ENCODE peak calls at places on chromosomes 11 and 22, in seven cellular contexts. E is AG09309, H is neural crest cell, T is cardiac muscle cell, G is HL-60, F is progenitor cell of endocrine pancreas, N is left lung. V is an unnamed sample.

GRCh38 chr11:125941241-125941605 is 4.6 kb upstream of the VSIG10L2 start:
- DNase-seq in E (no peak), H (no peak), T (no peak), G (no peak), F (no peak), N (no peak), V (no peak)

GRCh38 chr11:114098927-114099326 is 39.4 kb downstream of the ZBTB16 start:
- DNase-seq in E (no peak), H (no peak), T (no peak), G (no peak), F (no peak), N (no peak), V (peak)

GRCh38 chr11:77080643-77081210 is 14.0 kb downstream of the CAPN5 start:
- DNase-seq in E (no peak), H (no peak), T (no peak), G (no peak), F (no peak), N (no peak), V (no peak)

GRCh38 chr11:16215352-16215751 is 141.0 kb downstream of the SOX6 start:
- DNase-seq in E (no peak), H (no peak), T (no peak), G (no peak), F (no peak), N (no peak), V (no peak)

GRCh38 chr22:40965936-40966557 is 14.9 kb downstream of the RBX1 start:
- DNase-seq in E (no peak), H (no peak), T (no peak), G (peak), F (no peak), N (no peak), V (no peak)

GRCh38 chr11:108568183-108568858 is 25.2 kb downstream of the EXPH5 start:
- DNase-seq in E (no peak), H (no peak), T (no peak), G (no peak), F (no peak), N (no peak), V (no peak)

GRCh38 chr22:20672082-20672424 is 101.9 kb upstream of the SERPIND1 start:
- DNase-seq in E (no peak), H (no peak), T (no peak), G (no peak), F (no peak), N (no peak), V (no peak)

GRCh38 chr11:75474878-75475766 is 42.1 kb upstream of the KLHL35 start:
- DNase-seq in E (no peak), H (peak), T (peak), G (peak), F (no peak), N (peak), V (no peak)

GRCh38 chr11:132456735-132457328 is 1075.5 kb downstream of the OPCML start:
- DNase-seq in E (no peak), H (no peak), T (no peak), G (no peak), F (no peak), N (no peak), V (no peak)

GRCh38 chr11:85582111-85582510 is 45.0 kb downstream of the DLG2 start:
- DNase-seq in E (no peak), H (no peak), T (no peak), G (no peak), F (no peak), N (no peak), V (no peak)

GRCh38 chr22:46028069-46028991 is 51.4 kb upstream of the WNT7B start:
- DNase-seq in E (no peak), H (no peak), T (no peak), G (no peak), F (no peak), N (no peak), V (no peak)

GRCh38 chr11:118241191-118242098 is 10.7 kb downstream of the MPZL3 start:
- DNase-seq in E (no peak), H (no peak), T (no peak), G (peak), F (no peak), N (no peak), V (peak)

GRCh38 chr22:40009953-40010751 is 15.4 kb downstream of the FAM83F start:
- DNase-seq in E (no peak), H (no peak), T (no peak), G (no peak), F (no peak), N (no peak), V (no peak)

GRCh38 chr11:112073941-112074811 is at the start of the genes NKAPD1 and PIH1D2:
- DNase-seq in E (peak), H (peak), T (peak), G (peak), F (peak), N (peak), V (peak)
- TF ChIP-seq CTCF in E (peak), H (peak), T (peak), G (no peak), F (no peak), N (no peak), V (no peak)

DNA sequence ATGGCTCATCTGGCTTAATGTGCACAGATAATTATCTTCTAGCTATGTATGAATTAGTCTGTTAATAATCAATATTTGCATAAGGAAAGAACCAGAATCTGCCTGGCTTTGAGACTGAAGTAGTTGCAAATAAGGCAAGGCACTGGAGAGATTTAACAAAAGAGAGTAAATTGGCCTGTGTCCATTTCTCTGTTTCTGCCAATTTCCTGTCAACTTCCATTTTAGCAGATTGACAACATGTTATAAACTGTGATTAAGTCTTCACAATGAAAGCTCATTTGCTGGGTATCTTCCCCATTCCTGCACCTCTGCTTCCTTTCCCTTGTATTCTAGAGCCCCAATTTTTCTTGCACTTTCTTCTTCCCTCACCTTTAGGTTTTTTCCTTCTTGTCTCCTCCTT is 5.3 kb upstream of the TMEM123 start:
- DNase-seq in E (no peak), H (no peak), T (no peak), G (no peak), F (no peak), N (no peak), V (no peak)
- TF ChIP-seq CTCF in E (no peak), H (no peak), T (no peak), G (no peak), F (no peak), N (no peak), V (no peak)

GRCh38 chr11:65353900-65354264 is 669 bp upstream of the TIGD3 start:
- DNase-seq in E (no peak), H (no peak), T (no peak), G (no peak), F (no peak), N (no peak), V (no peak)

GRCh38 chr11:65353376-65353775 is 1.2 kb upstream of the TIGD3 start:
- DNase-seq in E (no peak), H (no peak), T (no peak), G (no peak), F (no peak), N (no peak), V (no peak)

GRCh38 chr11:65354265-65355012 is at the start of gene TIGD3:
- DNase-seq in E (peak), H (peak), T (peak), G (peak), F (peak), N (peak), V (peak)

GRCh38 chr11:65351511-65351910 is 3.0 kb upstream of the TIGD3 start:
- DNase-seq in E (no peak), H (no peak), T (no peak), G (no peak), F (no peak), N (no peak), V (no peak)

DNA sequence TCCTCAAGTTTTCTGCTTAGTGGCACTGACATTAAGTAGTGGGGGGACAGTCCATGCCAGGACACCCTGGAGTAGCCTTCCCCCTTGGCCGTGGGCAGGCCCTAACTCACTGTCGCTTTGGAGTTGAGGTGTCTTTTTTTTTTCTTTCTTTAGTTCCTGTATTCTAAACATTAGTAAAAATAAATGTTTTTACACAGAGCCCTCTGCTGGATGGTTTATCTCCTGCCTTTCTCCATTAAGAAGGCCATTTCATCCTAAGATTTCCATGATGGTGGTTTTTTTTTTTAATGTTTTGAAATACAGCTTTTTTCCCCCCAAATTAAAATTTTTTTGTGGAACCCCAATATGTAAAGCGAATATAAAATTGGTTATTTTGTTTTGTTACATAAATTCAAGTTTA is 1.8 kb upstream of the TIGD3 start:
- DNase-seq in E (no peak), H (no peak), T (no peak), G (no peak), F (no peak), N (no peak), V (no peak)
- TF ChIP-seq CTCF in E (peak), H (peak), T (peak), G (peak), F (peak), N (peak), V (no peak)

DNA sequence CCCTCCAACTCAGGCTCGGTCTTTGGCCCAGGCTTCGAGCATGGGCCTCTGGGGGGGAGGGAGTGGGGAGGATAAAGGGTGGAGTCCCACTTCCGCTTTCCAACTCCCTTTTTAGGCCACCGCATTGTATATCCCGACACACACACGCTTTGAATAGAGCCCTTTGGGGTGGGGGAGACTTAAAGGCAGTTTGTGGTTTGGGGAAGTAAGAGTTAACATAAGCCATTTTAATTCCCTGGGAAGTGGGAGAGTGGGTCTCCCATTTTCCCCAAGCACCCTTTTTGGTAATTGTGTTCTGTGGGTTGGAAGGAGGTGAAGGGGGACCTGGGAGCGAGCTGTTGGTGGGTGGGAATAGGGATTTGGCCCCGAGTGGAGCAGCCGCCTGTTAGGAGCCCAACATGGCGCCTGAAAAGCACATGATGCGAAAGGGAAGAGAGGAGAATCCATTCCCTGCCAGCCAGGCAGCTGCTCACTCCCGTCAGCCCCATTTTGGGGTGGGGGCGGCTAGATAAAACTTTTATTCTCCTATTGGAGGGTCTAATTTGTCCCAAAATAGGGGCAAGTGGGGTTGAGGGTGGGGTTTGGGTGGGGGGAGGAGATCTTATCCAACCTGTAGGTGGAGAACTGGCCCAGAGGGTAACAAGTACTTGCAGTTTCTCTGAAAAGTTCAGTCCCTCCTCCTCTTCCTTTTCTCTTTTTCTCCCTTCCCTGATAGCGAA is 983 bp downstream of the PCF11 start:
- DNase-seq in E (no peak), H (peak), T (peak), G (peak), F (no peak), N (peak), V (peak)
- TF ChIP-seq CTCF in E (no peak), H (peak), T (no peak), G (no peak), F (no peak), N (no peak), V (no peak)

GRCh38 chr22:49213731-49214352 is 613.8 kb downstream of the BRD1 start:
- DNase-seq in E (no peak), H (no peak), T (no peak), G (no peak), F (no peak), N (no peak), V (no peak)
- TF ChIP-seq CTCF in E (no peak), H (no peak), T (no peak), G (no peak), F (no peak), N (no peak), V (no peak)

GRCh38 chr11:104565581-104565956 is 332.7 kb downstream of the CASP12 start:
- DNase-seq in E (no peak), H (no peak), T (no peak), G (no peak), F (no peak), N (no peak), V (no peak)
- TF ChIP-seq CTCF in E (no peak), H (no peak), T (no peak), G (no peak), F (no peak), N (no peak), V (no peak)

GRCh38 chr11:1839204-1839923 is 583 bp downstream of the TNNI2 start:
- DNase-seq in E (no peak), H (no peak), T (no peak), G (no peak), F (no peak), N (no peak), V (no peak)

GRCh38 chr11:1837171-1838076 is 1.4 kb upstream of the TNNI2 start:
- DNase-seq in E (no peak), H (peak), T (peak), G (no peak), F (peak), N (peak), V (peak)

GRCh38 chr11:1836011-1836945 is 1.5 kb downstream of the SYT8 start:
- DNase-seq in E (no peak), H (no peak), T (no peak), G (no peak), F (no peak), N (peak), V (no peak)

GRCh38 chr11:1838426-1839131 is at the start of gene TNNI2:
- DNase-seq in E (no peak), H (no peak), T (no peak), G (no peak), F (no peak), N (peak), V (no peak)

GRCh38 chr11:1838077-1838425 is 730 bp upstream of the TNNI2 start:
- DNase-seq in E (no peak), H (no peak), T (no peak), G (no peak), F (no peak), N (no peak), V (no peak)
- TF ChIP-seq CTCF in E (no peak), H (no peak), T (no peak), G (no peak), F (no peak), N (no peak), V (no peak)